ENCODE peak calls at places on chromosomes 16 and 17, in five cellular contexts. A is cardiac muscle cell, M is fibroblast of lung, O is thoracic aorta, E is BE2C. J is an unnamed sample.

GRCh38 chr17:74153821-74154430 is 49.6 kb upstream of the RPL38 start:
- DNase-seq in A (no peak), M (no peak), O (no peak), E (no peak), J (no peak)

GRCh38 chr16:886802-887731 is 83.7 kb downstream of the LMF1 start:
- DNase-seq in A (no peak), M (no peak), O (no peak), E (peak; percentile 11), J (no peak)

GRCh38 chr17:37506678-37507077 is 17.0 kb downstream of the DUSP14 start:
- DNase-seq in A (peak; percentile 40), M (peak; percentile 36), O (no peak), E (peak; percentile 59), J (no peak)

GRCh38 chr17:80175411-80175810 is 5.6 kb downstream of the CARD14 start:
- DNase-seq in A (peak; percentile 54), M (peak; percentile 27), O (no peak), E (no peak), J (no peak)

GRCh38 chr16:50683689-50684374 is 2.7 kb upstream of the SNX20 start:
- DNase-seq in A (no peak), M (no peak), O (no peak), E (no peak), J (no peak)

GRCh38 chr17:80773243-80773991 is 218.2 kb upstream of the CHMP6 start:
- DNase-seq in A (no peak), M (peak; percentile 66), O (peak; percentile 47), E (peak; percentile 73), J (no peak)

GRCh38 chr17:14057591-14057990 is 11.7 kb upstream of the COX10 start:
- DNase-seq in A (no peak), M (no peak), O (no peak), E (no peak), J (no peak)

GRCh38 chr16:90031931-90032663 is 12.8 kb upstream of the DBNDD1 start:
- DNase-seq in A (peak; percentile 70), M (peak; percentile 70), O (no peak), E (no peak), J (no peak)

GRCh38 chr17:36869856-36870617 is 67.2 kb upstream of the LHX1 start:
- DNase-seq in A (peak; percentile 64), M (peak; percentile 17), O (no peak), E (no peak), J (no peak)

GRCh38 chr17:69142473-69142802 is 743 bp upstream of the ABCA6 start:
- DNase-seq in A (peak; percentile 90), M (peak; percentile 89), O (no peak), E (no peak), J (no peak)

GRCh38 chr16:10609410-10609774 is 29.0 kb upstream of the EMP2 start:
- DNase-seq in A (peak; percentile 69), M (peak; percentile 65), O (no peak), E (no peak), J (no peak)

GRCh38 chr16:87608400-87608985 is 6.2 kb downstream of the JPH3 start:
- DNase-seq in A (peak; percentile 74), M (peak; percentile 60), O (no peak), E (no peak), J (no peak)

GRCh38 chr16:65148804-65149203 is 26.9 kb upstream of the CDH11 start:
- DNase-seq in A (no peak), M (no peak), O (no peak), E (no peak), J (no peak)

GRCh38 chr16:47018223-47018891 is 44.9 kb upstream of the DNAJA2 start:
- DNase-seq in A (peak; percentile 18), M (no peak), O (no peak), E (peak; percentile 56), J (no peak)

GRCh38 chr17:63658366-63658765 is 36.1 kb downstream of the MAP3K3 start:
- DNase-seq in A (peak; percentile 45), M (no peak), O (no peak), E (no peak), J (no peak)

GRCh38 chr17:1091885-1092284 is 87.9 kb downstream of the ABR start:
- DNase-seq in A (no peak), M (no peak), O (no peak), E (no peak), J (no peak)

GRCh38 chr17:35801583-35802224 is 6.3 kb upstream of the MMP28 start:
- DNase-seq in A (peak; percentile 93), M (peak; percentile 55), O (no peak), E (peak; percentile 96), J (no peak)

GRCh38 chr17:29246638-29247037 is at the start of gene CRYBA1:
- DNase-seq in A (no peak), M (no peak), O (no peak), E (no peak), J (no peak)

GRCh38 chr17:69723741-69724140 is 309.2 kb downstream of the MAP2K6 start:
- DNase-seq in A (peak; percentile 20), M (peak; percentile 17), O (no peak), E (no peak), J (no peak)

GRCh38 chr16:28311913-28312312 is 19.6 kb downstream of the SBK1 start:
- DNase-seq in A (no peak), M (no peak), O (no peak), E (peak; percentile 27), J (no peak)

GRCh38 chr16:58299757-58300349 is 5.0 kb upstream of the PRSS54 start:
- DNase-seq in A (peak; percentile 36), M (peak; percentile 16), O (no peak), E (peak; percentile 33), J (no peak)

GRCh38 chr16:3256146-3256875 is at the start of gene MEFV:
- DNase-seq in A (peak; percentile 64), M (no peak), O (no peak), E (no peak), J (no peak)
- H3K4me1 ChIP-seq in A (no peaks in the 10 kb centered on the region), M (no peaks in the 10 kb centered on the region), O (no peaks in the 10 kb centered on the region), E (no peaks in the 10 kb centered on the region), J (no peaks in the 10 kb centered on the region)

GRCh38 chr16:15976929-15977637 is 27.7 kb downstream of the ABCC1 start:
- DNase-seq in A (peak; percentile 91), M (peak; percentile 90), O (no peak), E (no peak), J (no peak)

GRCh38 chr16:15975172-15975571 is 25.8 kb downstream of the ABCC1 start:
- DNase-seq in A (peak; percentile 57), M (no peak), O (no peak), E (no peak), J (no peak)

GRCh38 chr16:15973997-15974396 is 24.6 kb downstream of the ABCC1 start:
- DNase-seq in A (no peak), M (no peak), O (no peak), E (no peak), J (no peak)

GRCh38 chr16:15973460-15973859 is 24.0 kb downstream of the ABCC1 start:
- DNase-seq in A (peak; percentile 27), M (no peak), O (no peak), E (no peak), J (no peak)

DNA sequence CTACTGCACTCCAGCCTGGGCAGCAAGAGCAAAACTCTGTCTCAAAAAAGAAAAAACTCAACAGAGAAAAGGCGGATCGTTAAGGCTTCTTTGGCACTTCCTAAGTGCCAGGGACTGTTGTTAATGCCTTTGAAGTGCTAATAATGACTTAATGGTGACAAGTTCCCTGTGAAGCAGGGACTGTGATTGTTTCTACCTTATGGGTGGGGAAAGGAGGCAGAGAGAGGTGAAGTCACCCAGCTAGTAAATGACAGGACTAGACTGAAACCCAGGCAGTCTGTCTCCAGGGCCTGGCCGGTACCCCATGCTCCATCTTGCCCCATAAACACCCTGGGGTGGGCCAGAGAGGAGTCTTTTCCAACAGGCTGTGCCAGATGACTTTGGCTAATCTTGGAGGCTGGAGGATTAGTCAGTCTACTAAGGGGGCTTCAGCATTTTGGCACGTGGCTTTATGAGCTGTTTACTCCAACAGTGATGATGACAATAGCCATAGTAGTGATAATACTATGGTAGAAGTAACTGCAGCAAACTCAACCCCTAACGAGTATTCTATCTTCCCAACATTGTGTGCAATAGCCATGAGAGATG is 26.9 kb downstream of the ABCC1 start:
- DNase-seq in A (no peak), M (no peak), O (no peak), E (no peak), J (no peak)
- H3K9me3 ChIP-seq in A (no peaks in the 10 kb centered on the region), M (no peaks in the 10 kb centered on the region), O (no peaks in the 10 kb centered on the region), E (peaks cover 6% of the 10 kb centered on the region), J (peaks cover 8% of the 10 kb centered on the region)

GRCh38 chr17:4333041-4333440 is 33.4 kb downstream of the UBE2G1 start:
- DNase-seq in A (no peak), M (no peak), O (no peak), E (no peak), J (no peak)
- H3K4me1 ChIP-seq in A (peaks cover 28% of the 10 kb centered on the region), M (peaks cover 4% of the 10 kb centered on the region), O (peaks cover 32% of the 10 kb centered on the region), E (no peaks in the 10 kb centered on the region), J (peaks cover 27% of the 10 kb centered on the region)

DNA sequence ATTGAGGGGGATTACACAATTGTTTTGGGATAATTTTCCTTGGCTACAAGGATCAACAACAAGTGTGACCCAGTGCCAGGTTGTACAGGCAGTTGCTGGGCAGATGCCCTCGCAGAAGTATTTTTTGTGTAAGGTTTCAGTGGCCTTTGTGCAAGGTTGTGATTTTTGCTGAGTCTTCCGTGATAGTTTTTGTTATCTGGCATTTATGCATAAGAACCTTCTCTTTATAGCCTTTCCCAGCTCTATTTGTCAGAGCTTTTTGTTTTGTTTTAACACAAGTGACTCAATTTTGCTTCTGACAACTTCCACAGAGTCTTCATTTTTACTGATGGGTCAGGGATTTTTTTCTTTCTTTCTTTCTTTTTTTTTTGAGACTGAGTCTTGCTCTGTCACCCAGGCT is 6.7 kb upstream of the PRPSAP1 start:
- DNase-seq in A (no peak), M (no peak), O (no peak), E (no peak), J (no peak)
- H3K9me3 ChIP-seq in A (no peaks in the 10 kb centered on the region), M (no peaks in the 10 kb centered on the region), O (no peaks in the 10 kb centered on the region), E (no peaks in the 10 kb centered on the region), J (no peaks in the 10 kb centered on the region)